ENCODE peak calls at places on chromosomes 3 and 15, in five cellular contexts. One of them, this sample, is unnamed.

GRCh38 chr3:124834723-124835718 is 52.1 kb downstream of the ITGB5 start:
- DNase-seq in GM23338: peak; percentile 86
- DNase-seq in H9: peak; percentile 76
- DNase-seq in astrocyte: peak; percentile 83
- DNase-seq in fibroblast of lung: peak; percentile 91
- DNase-seq in this sample: no peak

GRCh38 chr3:73094127-73094526 is 32.7 kb downstream of the EBLN2 start:
- DNase-seq in GM23338: peak; percentile 44
- DNase-seq in H9: peak; percentile 43
- DNase-seq in astrocyte: no peak
- DNase-seq in fibroblast of lung: no peak
- DNase-seq in this sample: no peak

GRCh38 chr3:192467230-192468186 is 259.8 kb downstream of the FGF12 start:
- DNase-seq in GM23338: peak; percentile 89
- DNase-seq in H9: peak; percentile 61
- DNase-seq in astrocyte: no peak
- DNase-seq in fibroblast of lung: peak; percentile 47
- DNase-seq in this sample: no peak

GRCh38 chr15:42401544-42402478 is 42.5 kb downstream of the CAPN3 start:
- DNase-seq in GM23338: no peak
- DNase-seq in H9: no peak
- DNase-seq in astrocyte: no peak
- DNase-seq in fibroblast of lung: no peak
- DNase-seq in this sample: no peak

GRCh38 chr3:23805881-23806321 is at the start of gene UBE2E1:
- DNase-seq in GM23338: peak; percentile 63
- DNase-seq in H9: peak; percentile 67
- DNase-seq in astrocyte: peak; percentile 55
- DNase-seq in fibroblast of lung: peak; percentile 75
- DNase-seq in this sample: peak; percentile 97

GRCh38 chr3:4163006-4163405 is 140.2 kb upstream of the SETMAR start:
- DNase-seq in GM23338: no peak
- DNase-seq in H9: no peak
- DNase-seq in astrocyte: no peak
- DNase-seq in fibroblast of lung: no peak
- DNase-seq in this sample: no peak

GRCh38 chr15:45425135-45425534 is 46.8 kb upstream of the GATM start:
- DNase-seq in GM23338: no peak
- DNase-seq in H9: no peak
- DNase-seq in astrocyte: peak; percentile 58
- DNase-seq in fibroblast of lung: no peak
- DNase-seq in this sample: no peak

GRCh38 chr15:62059818-62060115 is 480 bp downstream of the VPS13C start:
- DNase-seq in GM23338: no peak
- DNase-seq in H9: no peak
- DNase-seq in astrocyte: peak; percentile 36
- DNase-seq in fibroblast of lung: peak; percentile 63
- DNase-seq in this sample: peak; percentile 80

GRCh38 chr3:117761992-117762944 is 1052.7 kb downstream of the TUSC7 start:
- DNase-seq in GM23338: no peak
- DNase-seq in H9: no peak
- DNase-seq in astrocyte: no peak
- DNase-seq in fibroblast of lung: no peak
- DNase-seq in this sample: peak; percentile 76

GRCh38 chr3:94928921-94929320 is 866.1 kb downstream of the NSUN3 start:
- DNase-seq in GM23338: no peak
- DNase-seq in H9: no peak
- DNase-seq in astrocyte: peak; percentile 67
- DNase-seq in fibroblast of lung: peak; percentile 23
- DNase-seq in this sample: no peak

GRCh38 chr15:59611277-59612260 is at the start of gene GCNT3:
- DNase-seq in GM23338: no peak
- DNase-seq in H9: no peak
- DNase-seq in astrocyte: peak; percentile 7
- DNase-seq in fibroblast of lung: peak; percentile 29
- DNase-seq in this sample: peak; percentile 96

GRCh38 chr3:146165370-146165769 is 4.4 kb upstream of the PLOD2 start:
- DNase-seq in GM23338: no peak
- DNase-seq in H9: no peak
- DNase-seq in astrocyte: peak; percentile 95
- DNase-seq in fibroblast of lung: peak; percentile 57
- DNase-seq in this sample: peak; percentile 44

DNA sequence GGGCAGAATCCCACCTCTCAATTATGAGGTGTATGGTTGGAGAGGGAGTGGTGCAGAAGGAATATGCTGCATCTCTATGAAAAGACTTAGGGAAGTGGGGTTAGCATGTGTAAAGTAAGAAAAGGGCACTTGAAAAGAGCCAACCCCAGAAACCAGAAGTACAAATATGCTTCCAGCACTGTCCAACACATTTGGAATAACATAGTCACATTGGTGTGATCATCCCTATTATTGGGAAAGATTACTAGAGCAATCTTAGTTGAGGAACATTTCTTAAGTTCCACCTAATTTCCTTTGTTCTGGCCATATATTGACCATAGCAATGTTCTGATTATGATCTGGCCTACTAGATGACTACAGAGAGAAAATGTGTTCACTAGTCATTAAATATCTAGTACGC is 34.3 kb downstream of the HMG20A start:
- DNase-seq in GM23338: no peak
- DNase-seq in H9: no peak
- DNase-seq in astrocyte: no peak
- DNase-seq in fibroblast of lung: no peak
- DNase-seq in this sample: peak; percentile 70
- H3K4me2 ChIP-seq in GM23338: no peak overlapping the region
- H3K4me2 ChIP-seq in H9: no peak overlapping the region
- H3K4me2 ChIP-seq in astrocyte: no peak overlapping the region
- H3K4me2 ChIP-seq in fibroblast of lung: no peak overlapping the region
- H3K4me2 ChIP-seq in this sample: no peak overlapping the region

GRCh38 chr3:172143739-172144497 is 104.5 kb downstream of the FNDC3B start:
- DNase-seq in GM23338: no peak
- DNase-seq in H9: no peak
- DNase-seq in astrocyte: no peak
- DNase-seq in fibroblast of lung: no peak
- DNase-seq in this sample: no peak

GRCh38 chr3:172145287-172145686 is 105.9 kb downstream of the FNDC3B start:
- DNase-seq in GM23338: no peak
- DNase-seq in H9: no peak
- DNase-seq in astrocyte: no peak
- DNase-seq in fibroblast of lung: no peak
- DNase-seq in this sample: no peak

GRCh38 chr3:172147113-172147818 is 107.9 kb downstream of the FNDC3B start:
- DNase-seq in GM23338: no peak
- DNase-seq in H9: no peak
- DNase-seq in astrocyte: no peak
- DNase-seq in fibroblast of lung: no peak
- DNase-seq in this sample: no peak

GRCh38 chr3:172148269-172148668 is 108.9 kb downstream of the FNDC3B start:
- DNase-seq in GM23338: no peak
- DNase-seq in H9: no peak
- DNase-seq in astrocyte: peak; percentile 42
- DNase-seq in fibroblast of lung: no peak
- DNase-seq in this sample: no peak

DNA sequence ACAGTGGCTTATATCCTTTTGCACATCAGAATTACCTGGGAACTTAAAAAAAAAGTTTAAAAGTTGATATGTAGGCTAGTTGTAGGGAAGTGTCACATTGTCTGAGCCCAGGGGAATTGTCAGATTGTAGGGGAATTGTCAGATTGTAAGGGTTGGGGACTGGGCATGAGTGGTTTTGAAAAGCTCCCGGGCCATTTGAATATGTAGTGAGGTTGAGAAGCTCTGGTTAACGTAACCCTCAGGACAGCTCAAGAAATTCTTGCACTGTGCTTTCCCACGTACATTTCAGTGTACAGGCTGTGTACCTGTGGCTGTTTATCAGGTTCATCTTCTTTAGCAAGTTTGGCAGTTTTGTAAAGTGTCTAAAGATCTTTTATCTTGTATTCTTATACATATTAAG is 107.0 kb downstream of the FNDC3B start:
- DNase-seq in GM23338: no peak
- DNase-seq in H9: no peak
- DNase-seq in astrocyte: no peak
- DNase-seq in fibroblast of lung: no peak
- DNase-seq in this sample: no peak
- H3K4me1 ChIP-seq in GM23338: peaks cover 76% of the 10 kb centered on the region
- H3K4me1 ChIP-seq in H9: peaks cover 15% of the 10 kb centered on the region
- H3K4me1 ChIP-seq in astrocyte: peaks cover 33% of the 10 kb centered on the region
- H3K4me1 ChIP-seq in fibroblast of lung: peaks cover 5% of the 10 kb centered on the region
- H3K4me1 ChIP-seq in this sample: peaks cover 35% of the 10 kb centered on the region

GRCh38 chr3:128787256-128788253 is 61.6 kb downstream of the RAB7A start:
- DNase-seq in GM23338: peak; percentile 82
- DNase-seq in H9: peak; percentile 51
- DNase-seq in astrocyte: peak; percentile 77
- DNase-seq in fibroblast of lung: no peak
- DNase-seq in this sample: no peak
- H3K4me2 ChIP-seq in GM23338: peak overlapping the region; percentile 50
- H3K4me2 ChIP-seq in H9: no peak overlapping the region
- H3K4me2 ChIP-seq in astrocyte: peak overlapping the region; percentile 27
- H3K4me2 ChIP-seq in fibroblast of lung: no peak overlapping the region
- H3K4me2 ChIP-seq in this sample: no peak overlapping the region

GRCh38 chr3:154690413-154690812 is 260.4 kb upstream of the GPR149 start:
- DNase-seq in GM23338: no peak
- DNase-seq in H9: no peak
- DNase-seq in astrocyte: no peak
- DNase-seq in fibroblast of lung: no peak
- DNase-seq in this sample: no peak
- H3K4me1 ChIP-seq in GM23338: no peaks in the 10 kb centered on the region
- H3K4me1 ChIP-seq in H9: no peaks in the 10 kb centered on the region
- H3K4me1 ChIP-seq in astrocyte: no peaks in the 10 kb centered on the region
- H3K4me1 ChIP-seq in fibroblast of lung: no peaks in the 10 kb centered on the region
- H3K4me1 ChIP-seq in this sample: no peaks in the 10 kb centered on the region

DNA sequence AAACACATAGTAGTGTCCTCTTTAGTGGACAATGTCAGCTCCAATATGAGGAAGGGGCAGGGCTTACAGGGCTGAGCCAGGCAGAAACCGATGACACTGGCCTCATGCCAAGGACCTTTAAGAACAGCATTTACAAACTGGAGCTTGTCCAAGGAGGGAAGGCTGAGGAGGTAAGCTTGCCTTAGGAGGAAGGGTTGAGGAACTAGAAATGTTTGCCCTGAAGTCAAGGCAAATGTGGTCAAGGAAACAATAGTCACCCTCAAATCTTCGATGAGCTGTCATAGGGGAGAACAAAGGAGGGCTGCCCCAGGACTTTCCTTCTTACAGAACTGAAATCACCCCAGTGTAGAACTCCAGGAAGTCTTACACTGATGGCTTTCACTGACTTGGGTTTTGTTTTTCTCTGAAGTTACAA is 136.4 kb downstream of the LIPC start:
- DNase-seq in GM23338: no peak
- DNase-seq in H9: no peak
- DNase-seq in astrocyte: no peak
- DNase-seq in fibroblast of lung: no peak
- DNase-seq in this sample: no peak
- H3K4me2 ChIP-seq in GM23338: no peak overlapping the region
- H3K4me2 ChIP-seq in H9: no peak overlapping the region
- H3K4me2 ChIP-seq in astrocyte: no peak overlapping the region
- H3K4me2 ChIP-seq in fibroblast of lung: no peak overlapping the region
- H3K4me2 ChIP-seq in this sample: no peak overlapping the region

GRCh38 chr15:94297543-94297942 is 66.2 kb downstream of the MCTP2 start:
- DNase-seq in GM23338: no peak
- DNase-seq in H9: no peak
- DNase-seq in astrocyte: no peak
- DNase-seq in fibroblast of lung: no peak
- DNase-seq in this sample: no peak
- H3K4me1 ChIP-seq in GM23338: no peaks in the 10 kb centered on the region
- H3K4me1 ChIP-seq in H9: no peaks in the 10 kb centered on the region
- H3K4me1 ChIP-seq in astrocyte: no peaks in the 10 kb centered on the region
- H3K4me1 ChIP-seq in fibroblast of lung: no peaks in the 10 kb centered on the region
- H3K4me1 ChIP-seq in this sample: no peaks in the 10 kb centered on the region

GRCh38 chr3:134922866-134923265 is 127.8 kb downstream of the EPHB1 start:
- DNase-seq in GM23338: no peak
- DNase-seq in H9: no peak
- DNase-seq in astrocyte: no peak
- DNase-seq in fibroblast of lung: no peak
- DNase-seq in this sample: no peak
- H3K4me2 ChIP-seq in GM23338: no peak overlapping the region
- H3K4me2 ChIP-seq in H9: no peak overlapping the region
- H3K4me2 ChIP-seq in astrocyte: no peak overlapping the region
- H3K4me2 ChIP-seq in fibroblast of lung: no peak overlapping the region
- H3K4me2 ChIP-seq in this sample: no peak overlapping the region

GRCh38 chr15:73930790-73931281 is 4.6 kb downstream of the LOXL1 start:
- DNase-seq in GM23338: no peak
- DNase-seq in H9: no peak
- DNase-seq in astrocyte: peak; percentile 65
- DNase-seq in fibroblast of lung: peak; percentile 64
- DNase-seq in this sample: peak; percentile 90
- H3K4me1 ChIP-seq in GM23338: peaks cover 7% of the 10 kb centered on the region
- H3K4me1 ChIP-seq in H9: peaks cover 2% of the 10 kb centered on the region
- H3K4me1 ChIP-seq in astrocyte: peaks cover 60% of the 10 kb centered on the region
- H3K4me1 ChIP-seq in fibroblast of lung: peaks cover 32% of the 10 kb centered on the region
- H3K4me1 ChIP-seq in this sample: peaks cover 66% of the 10 kb centered on the region

GRCh38 chr3:25246921-25247320 is 181.1 kb upstream of the RARB start:
- DNase-seq in GM23338: peak; percentile 33
- DNase-seq in H9: peak; percentile 51
- DNase-seq in astrocyte: no peak
- DNase-seq in fibroblast of lung: no peak
- DNase-seq in this sample: no peak
- H3K4me2 ChIP-seq in GM23338: no peak overlapping the region
- H3K4me2 ChIP-seq in H9: no peak overlapping the region
- H3K4me2 ChIP-seq in astrocyte: no peak overlapping the region
- H3K4me2 ChIP-seq in fibroblast of lung: no peak overlapping the region
- H3K4me2 ChIP-seq in this sample: no peak overlapping the region

DNA sequence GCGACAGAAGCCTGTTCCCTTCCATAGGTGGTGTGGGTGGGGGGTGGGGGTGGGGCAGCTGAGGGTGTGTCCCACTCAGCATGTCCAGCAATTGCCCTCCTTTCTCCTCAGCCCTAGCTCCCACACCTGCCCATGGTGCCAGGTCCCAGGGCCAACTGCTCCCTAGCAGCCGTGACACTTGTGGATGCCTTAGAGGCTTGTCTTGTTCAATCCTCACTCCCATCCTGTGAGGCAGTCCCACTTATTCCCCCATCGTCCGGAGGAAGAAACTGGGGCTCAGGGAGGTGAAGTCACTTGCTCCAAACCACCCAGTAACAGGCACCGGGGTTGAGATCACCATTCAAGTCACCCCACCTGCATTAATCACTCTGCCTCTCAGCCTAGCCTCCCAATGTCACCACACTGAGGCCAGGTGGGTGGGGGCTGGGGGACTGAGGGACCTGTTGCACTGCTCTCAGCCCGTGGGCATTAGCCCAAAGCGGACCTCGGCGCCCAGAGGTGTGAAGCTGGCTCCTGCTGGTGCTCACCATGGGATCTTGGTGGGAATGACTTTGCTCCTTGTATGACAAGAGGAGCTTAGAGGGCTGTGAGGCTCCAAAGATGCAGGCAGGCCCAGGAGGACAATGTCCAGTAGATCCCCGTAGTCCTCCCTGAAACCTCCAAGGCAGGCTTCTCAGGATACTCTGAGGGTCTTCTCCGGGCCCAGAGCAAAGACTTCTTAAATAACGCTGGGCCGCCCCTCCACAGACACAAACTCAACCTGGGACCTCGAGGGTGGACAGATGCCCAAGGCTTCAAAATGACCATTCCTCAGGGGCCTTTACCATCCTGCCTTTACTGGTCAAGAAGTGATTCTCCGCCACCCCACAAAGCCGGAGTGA is 1.8 kb downstream of the NT5DC2 start:
- DNase-seq in GM23338: no peak
- DNase-seq in H9: no peak
- DNase-seq in astrocyte: no peak
- DNase-seq in fibroblast of lung: no peak
- DNase-seq in this sample: peak; percentile 88
- H3K4me1 ChIP-seq in GM23338: peaks cover 23% of the 10 kb centered on the region
- H3K4me1 ChIP-seq in H9: no peaks in the 10 kb centered on the region
- H3K4me1 ChIP-seq in astrocyte: peaks cover 45% of the 10 kb centered on the region
- H3K4me1 ChIP-seq in fibroblast of lung: peaks cover 24% of the 10 kb centered on the region
- H3K4me1 ChIP-seq in this sample: peaks cover 42% of the 10 kb centered on the region